ENCODE peak calls at places on chromosomes 7 and 10, in nine cellular contexts. One of them, this sample, is unnamed.

GRCh38 chr7:12212051-12212485 is 974 bp downstream of the TMEM106B start:
- DNase-seq in transverse colon: no peak
- DNase-seq in AG04450: no peak
- DNase-seq in small intestine: peak; percentile 34
- DNase-seq in tibial nerve: no peak
- DNase-seq in CD8-positive, alpha-beta memory T cell: no peak
- DNase-seq in psoas muscle: no peak
- DNase-seq in Peyer's patch: no peak
- DNase-seq in tibial artery: no peak
- DNase-seq in this sample: no peak

GRCh38 chr7:44748948-44749731 is 493 bp downstream of the ZMIZ2 start:
- DNase-seq in transverse colon: no peak
- DNase-seq in AG04450: no peak
- DNase-seq in small intestine: no peak
- DNase-seq in tibial nerve: no peak
- DNase-seq in CD8-positive, alpha-beta memory T cell: no peak
- DNase-seq in psoas muscle: peak; percentile 69
- DNase-seq in Peyer's patch: no peak
- DNase-seq in tibial artery: no peak
- DNase-seq in this sample: no peak

GRCh38 chr7:2821842-2822507 is 22.1 kb downstream of the GNA12 start:
- DNase-seq in transverse colon: no peak
- DNase-seq in AG04450: peak; percentile 65
- DNase-seq in small intestine: no peak
- DNase-seq in tibial nerve: no peak
- DNase-seq in CD8-positive, alpha-beta memory T cell: no peak
- DNase-seq in psoas muscle: no peak
- DNase-seq in Peyer's patch: peak; percentile 62
- DNase-seq in tibial artery: no peak
- DNase-seq in this sample: no peak

GRCh38 chr10:119025776-119026175 is 3.7 kb upstream of the NANOS1 start:
- DNase-seq in transverse colon: no peak
- DNase-seq in AG04450: no peak
- DNase-seq in small intestine: no peak
- DNase-seq in tibial nerve: no peak
- DNase-seq in CD8-positive, alpha-beta memory T cell: no peak
- DNase-seq in psoas muscle: no peak
- DNase-seq in Peyer's patch: no peak
- DNase-seq in tibial artery: no peak
- DNase-seq in this sample: no peak

GRCh38 chr10:77849039-77849664 is 77.4 kb downstream of the DLG5 start:
- DNase-seq in transverse colon: no peak
- DNase-seq in AG04450: no peak
- DNase-seq in small intestine: peak; percentile 30
- DNase-seq in tibial nerve: peak; percentile 30
- DNase-seq in CD8-positive, alpha-beta memory T cell: no peak
- DNase-seq in psoas muscle: no peak
- DNase-seq in Peyer's patch: no peak
- DNase-seq in tibial artery: no peak
- DNase-seq in this sample: no peak

GRCh38 chr7:103446046-103446520 is at the start of gene SLC26A5:
- DNase-seq in transverse colon: peak; percentile 62
- DNase-seq in AG04450: no peak
- DNase-seq in small intestine: peak; percentile 68
- DNase-seq in tibial nerve: no peak
- DNase-seq in CD8-positive, alpha-beta memory T cell: no peak
- DNase-seq in psoas muscle: no peak
- DNase-seq in Peyer's patch: no peak
- DNase-seq in tibial artery: no peak
- DNase-seq in this sample: no peak

GRCh38 chr7:55641811-55642210 is 69.5 kb upstream of the VOPP1 start:
- DNase-seq in transverse colon: no peak
- DNase-seq in AG04450: no peak
- DNase-seq in small intestine: peak; percentile 19
- DNase-seq in tibial nerve: no peak
- DNase-seq in CD8-positive, alpha-beta memory T cell: no peak
- DNase-seq in psoas muscle: no peak
- DNase-seq in Peyer's patch: no peak
- DNase-seq in tibial artery: no peak
- DNase-seq in this sample: no peak

GRCh38 chr7:99380032-99380822 is 5.7 kb downstream of the ARPC1B start:
- DNase-seq in transverse colon: peak; percentile 42
- DNase-seq in AG04450: no peak
- DNase-seq in small intestine: no peak
- DNase-seq in tibial nerve: no peak
- DNase-seq in CD8-positive, alpha-beta memory T cell: peak; percentile 39
- DNase-seq in psoas muscle: no peak
- DNase-seq in Peyer's patch: peak; percentile 72
- DNase-seq in tibial artery: peak; percentile 54
- DNase-seq in this sample: no peak

GRCh38 chr7:13749666-13750065 is 239.8 kb downstream of the ETV1 start:
- DNase-seq in transverse colon: no peak
- DNase-seq in AG04450: no peak
- DNase-seq in small intestine: no peak
- DNase-seq in tibial nerve: no peak
- DNase-seq in CD8-positive, alpha-beta memory T cell: no peak
- DNase-seq in psoas muscle: no peak
- DNase-seq in Peyer's patch: no peak
- DNase-seq in tibial artery: no peak
- DNase-seq in this sample: no peak

GRCh38 chr7:76294344-76295024 is 8.0 kb upstream of the HSPB1 start:
- DNase-seq in transverse colon: peak; percentile 96
- DNase-seq in AG04450: peak; percentile 83
- DNase-seq in small intestine: peak; percentile 93
- DNase-seq in tibial nerve: peak; percentile 96
- DNase-seq in CD8-positive, alpha-beta memory T cell: no peak
- DNase-seq in psoas muscle: peak; percentile 99
- DNase-seq in Peyer's patch: peak; percentile 66
- DNase-seq in tibial artery: peak; percentile 98
- DNase-seq in this sample: peak; percentile 95

DNA sequence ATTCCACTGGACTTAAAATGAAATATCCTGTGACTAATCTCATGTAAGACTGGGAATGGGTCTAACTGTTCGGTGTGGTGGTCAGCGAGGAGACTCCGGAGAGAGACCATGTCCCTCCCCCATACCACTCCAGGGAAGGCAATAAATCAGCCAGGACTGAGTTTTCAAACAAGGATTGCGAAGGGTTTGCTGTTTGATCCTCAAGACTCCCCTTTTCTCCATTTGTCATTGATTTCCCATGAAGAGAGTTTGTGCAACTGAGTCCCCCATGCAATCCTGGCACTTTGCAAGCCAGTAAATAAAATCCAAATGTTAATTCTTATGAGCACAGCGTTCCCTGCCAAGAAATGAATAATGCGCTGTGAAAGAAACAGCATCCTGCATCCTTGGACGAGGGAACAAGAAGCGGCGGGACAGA is 128.5 kb upstream of the HABP2 start:
- DNase-seq in transverse colon: no peak
- DNase-seq in AG04450: no peak
- DNase-seq in small intestine: no peak
- DNase-seq in tibial nerve: no peak
- DNase-seq in CD8-positive, alpha-beta memory T cell: no peak
- DNase-seq in psoas muscle: no peak
- DNase-seq in Peyer's patch: no peak
- DNase-seq in tibial artery: peak; percentile 40
- DNase-seq in this sample: no peak
- H3K27ac ChIP-seq in transverse colon: no peak overlapping the region
- H3K27ac ChIP-seq in AG04450: no peak overlapping the region
- H3K27ac ChIP-seq in small intestine: no peak overlapping the region
- H3K27ac ChIP-seq in tibial nerve: no peak overlapping the region
- H3K27ac ChIP-seq in CD8-positive, alpha-beta memory T cell: no peak overlapping the region
- H3K27ac ChIP-seq in psoas muscle: no peak overlapping the region
- H3K27ac ChIP-seq in Peyer's patch: no peak overlapping the region
- H3K27ac ChIP-seq in tibial artery: no peak overlapping the region
- H3K27ac ChIP-seq in this sample: no peak overlapping the region

GRCh38 chr10:84195044-84195830 is 900 bp downstream of the CDHR1 start:
- DNase-seq in transverse colon: peak; percentile 19
- DNase-seq in AG04450: no peak
- DNase-seq in small intestine: no peak
- DNase-seq in tibial nerve: no peak
- DNase-seq in CD8-positive, alpha-beta memory T cell: no peak
- DNase-seq in psoas muscle: no peak
- DNase-seq in Peyer's patch: no peak
- DNase-seq in tibial artery: no peak
- DNase-seq in this sample: no peak
- H3K27me3 ChIP-seq in transverse colon: peaks cover 26% of the 10 kb centered on the region
- H3K27me3 ChIP-seq in AG04450: peaks cover 45% of the 10 kb centered on the region
- H3K27me3 ChIP-seq in small intestine: peaks cover 18% of the 10 kb centered on the region
- H3K27me3 ChIP-seq in tibial nerve: no peaks in the 10 kb centered on the region
- H3K27me3 ChIP-seq in CD8-positive, alpha-beta memory T cell: peaks cover 19% of the 10 kb centered on the region
- H3K27me3 ChIP-seq in psoas muscle: no peaks in the 10 kb centered on the region
- H3K27me3 ChIP-seq in Peyer's patch: no peaks in the 10 kb centered on the region
- H3K27me3 ChIP-seq in tibial artery: peaks cover 53% of the 10 kb centered on the region
- H3K27me3 ChIP-seq in this sample: no peaks in the 10 kb centered on the region

GRCh38 chr10:44828515-44829142 is 82.5 kb upstream of the TMEM72 start:
- DNase-seq in transverse colon: no peak
- DNase-seq in AG04450: no peak
- DNase-seq in small intestine: no peak
- DNase-seq in tibial nerve: no peak
- DNase-seq in CD8-positive, alpha-beta memory T cell: no peak
- DNase-seq in psoas muscle: no peak
- DNase-seq in Peyer's patch: no peak
- DNase-seq in tibial artery: no peak
- DNase-seq in this sample: no peak
- H3K9me3 ChIP-seq in transverse colon: no peaks in the 10 kb centered on the region
- H3K9me3 ChIP-seq in AG04450: peaks cover 4% of the 10 kb centered on the region
- H3K9me3 ChIP-seq in small intestine: no peaks in the 10 kb centered on the region
- H3K9me3 ChIP-seq in tibial nerve: no peaks in the 10 kb centered on the region
- H3K9me3 ChIP-seq in CD8-positive, alpha-beta memory T cell: no peaks in the 10 kb centered on the region
- H3K9me3 ChIP-seq in psoas muscle: no peaks in the 10 kb centered on the region
- H3K9me3 ChIP-seq in Peyer's patch: no peaks in the 10 kb centered on the region
- H3K9me3 ChIP-seq in tibial artery: no peaks in the 10 kb centered on the region
- H3K9me3 ChIP-seq in this sample: no peaks in the 10 kb centered on the region

DNA sequence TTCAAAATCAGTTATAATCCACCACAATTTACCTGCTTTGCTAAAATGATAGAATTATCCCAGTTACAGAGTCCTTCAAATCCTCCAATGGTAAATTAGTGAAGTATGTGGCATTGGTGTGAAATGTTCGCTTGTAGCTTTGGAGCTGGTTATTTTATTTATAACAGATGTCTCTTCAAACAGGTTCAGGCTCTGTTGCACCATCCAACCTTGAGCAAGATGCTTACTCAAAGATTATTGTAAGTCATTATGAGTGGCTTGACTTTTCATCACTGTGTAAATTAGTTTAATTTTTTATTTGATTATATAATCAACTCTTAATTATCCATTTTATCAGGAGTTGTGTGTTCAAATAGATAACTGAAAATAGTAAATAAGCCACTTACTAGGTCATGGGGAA is 99.4 kb downstream of the BTRC start:
- DNase-seq in transverse colon: no peak
- DNase-seq in AG04450: no peak
- DNase-seq in small intestine: peak; percentile 3
- DNase-seq in tibial nerve: no peak
- DNase-seq in CD8-positive, alpha-beta memory T cell: no peak
- DNase-seq in psoas muscle: no peak
- DNase-seq in Peyer's patch: no peak
- DNase-seq in tibial artery: no peak
- DNase-seq in this sample: no peak
- H3K27ac ChIP-seq in transverse colon: no peak overlapping the region
- H3K27ac ChIP-seq in AG04450: no peak overlapping the region
- H3K27ac ChIP-seq in small intestine: no peak overlapping the region
- H3K27ac ChIP-seq in tibial nerve: no peak overlapping the region
- H3K27ac ChIP-seq in CD8-positive, alpha-beta memory T cell: no peak overlapping the region
- H3K27ac ChIP-seq in psoas muscle: no peak overlapping the region
- H3K27ac ChIP-seq in Peyer's patch: no peak overlapping the region
- H3K27ac ChIP-seq in tibial artery: no peak overlapping the region
- H3K27ac ChIP-seq in this sample: no peak overlapping the region

DNA sequence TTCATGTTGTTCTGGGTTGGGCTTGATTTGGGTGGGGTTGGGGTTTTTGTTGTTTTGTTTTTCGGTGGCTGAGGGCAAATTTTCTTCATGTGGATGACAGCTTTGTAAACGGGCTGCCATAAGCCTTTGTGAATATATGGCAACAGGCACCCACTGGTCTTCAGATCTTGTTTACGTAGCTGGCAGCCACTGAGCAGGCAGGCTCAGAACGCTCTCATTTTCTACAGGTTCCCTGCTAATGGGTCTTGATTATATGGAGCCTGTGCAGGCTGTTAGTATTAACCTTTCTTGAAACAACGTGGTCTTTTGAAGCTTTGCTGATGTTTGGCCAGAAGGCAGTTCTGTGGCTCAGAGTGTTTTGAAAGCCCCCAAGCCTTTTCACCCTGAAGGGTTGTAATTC is 199.7 kb downstream of the TNS3 start:
- DNase-seq in transverse colon: peak; percentile 1
- DNase-seq in AG04450: no peak
- DNase-seq in small intestine: no peak
- DNase-seq in tibial nerve: no peak
- DNase-seq in CD8-positive, alpha-beta memory T cell: no peak
- DNase-seq in psoas muscle: peak; percentile 15
- DNase-seq in Peyer's patch: no peak
- DNase-seq in tibial artery: no peak
- DNase-seq in this sample: no peak
- H3K27me3 ChIP-seq in transverse colon: no peaks in the 10 kb centered on the region
- H3K27me3 ChIP-seq in AG04450: no peaks in the 10 kb centered on the region
- H3K27me3 ChIP-seq in small intestine: no peaks in the 10 kb centered on the region
- H3K27me3 ChIP-seq in tibial nerve: no peaks in the 10 kb centered on the region
- H3K27me3 ChIP-seq in CD8-positive, alpha-beta memory T cell: no peaks in the 10 kb centered on the region
- H3K27me3 ChIP-seq in psoas muscle: no peaks in the 10 kb centered on the region
- H3K27me3 ChIP-seq in Peyer's patch: no peaks in the 10 kb centered on the region
- H3K27me3 ChIP-seq in tibial artery: no peaks in the 10 kb centered on the region
- H3K27me3 ChIP-seq in this sample: no peaks in the 10 kb centered on the region

GRCh38 chr10:105370697-105371096 is 729.6 kb downstream of the SORCS3 start:
- DNase-seq in transverse colon: no peak
- DNase-seq in AG04450: no peak
- DNase-seq in small intestine: peak; percentile 14
- DNase-seq in tibial nerve: no peak
- DNase-seq in CD8-positive, alpha-beta memory T cell: no peak
- DNase-seq in psoas muscle: no peak
- DNase-seq in Peyer's patch: no peak
- DNase-seq in tibial artery: no peak
- DNase-seq in this sample: no peak
- H3K9me3 ChIP-seq in transverse colon: no peaks in the 10 kb centered on the region
- H3K9me3 ChIP-seq in AG04450: peaks cover 8% of the 10 kb centered on the region
- H3K9me3 ChIP-seq in small intestine: no peaks in the 10 kb centered on the region
- H3K9me3 ChIP-seq in tibial nerve: no peaks in the 10 kb centered on the region
- H3K9me3 ChIP-seq in CD8-positive, alpha-beta memory T cell: no peaks in the 10 kb centered on the region
- H3K9me3 ChIP-seq in psoas muscle: no peaks in the 10 kb centered on the region
- H3K9me3 ChIP-seq in Peyer's patch: no peaks in the 10 kb centered on the region
- H3K9me3 ChIP-seq in tibial artery: no peaks in the 10 kb centered on the region
- H3K9me3 ChIP-seq in this sample: no peaks in the 10 kb centered on the region

GRCh38 chr10:103765168-103765567 is 90.2 kb downstream of the SH3PXD2A start:
- DNase-seq in transverse colon: no peak
- DNase-seq in AG04450: no peak
- DNase-seq in small intestine: no peak
- DNase-seq in tibial nerve: no peak
- DNase-seq in CD8-positive, alpha-beta memory T cell: no peak
- DNase-seq in psoas muscle: no peak
- DNase-seq in Peyer's patch: no peak
- DNase-seq in tibial artery: no peak
- DNase-seq in this sample: no peak
- H3K27ac ChIP-seq in transverse colon: no peak overlapping the region
- H3K27ac ChIP-seq in AG04450: peak overlapping the region; percentile 49
- H3K27ac ChIP-seq in small intestine: no peak overlapping the region
- H3K27ac ChIP-seq in tibial nerve: no peak overlapping the region
- H3K27ac ChIP-seq in CD8-positive, alpha-beta memory T cell: no peak overlapping the region
- H3K27ac ChIP-seq in psoas muscle: peak overlapping the region; percentile 41
- H3K27ac ChIP-seq in Peyer's patch: no peak overlapping the region
- H3K27ac ChIP-seq in tibial artery: no peak overlapping the region
- H3K27ac ChIP-seq in this sample: no peak overlapping the region